ENCODE peak calls at places on chromosomes 3 and 15, in eight cellular contexts. X, J, G, Y, A, Q, S and K are unnamed samples.

GRCh38 chr15:31857194-31857593 is 173.1 kb upstream of the CHRNA7 start:
- DNase-seq in X (no peak), J (no peak), G (no peak), Y (no peak), A (no peak), Q (no peak), S (no peak), K (no peak)

GRCh38 chr3:1700650-1701049 is 398.0 kb upstream of the CNTN4 start:
- DNase-seq in X (no peak), J (no peak), G (no peak), Y (peak; percentile 0), A (no peak), Q (no peak), S (no peak), K (no peak)

GRCh38 chr15:68589783-68590710 is 11.3 kb downstream of the CORO2B start:
- DNase-seq in X (no peak), J (no peak), G (no peak), Y (no peak), A (no peak), Q (no peak), S (no peak), K (no peak)

GRCh38 chr15:74482661-74483060 is 21.7 kb upstream of the UBL7 start:
- DNase-seq in X (no peak), J (no peak), G (no peak), Y (no peak), A (no peak), Q (no peak), S (no peak), K (no peak)

GRCh38 chr15:69668963-69669362 is 216.3 kb downstream of the RPLP1 start:
- DNase-seq in X (no peak), J (no peak), G (no peak), Y (no peak), A (no peak), Q (no peak), S (peak; percentile 91), K (no peak)

GRCh38 chr3:18847583-18848197 is 300.6 kb upstream of the KCNH8 start:
- DNase-seq in X (no peak), J (no peak), G (no peak), Y (no peak), A (no peak), Q (no peak), S (peak; percentile 43), K (no peak)

GRCh38 chr3:47716656-47717055 is 65.0 kb downstream of the SMARCC1 start:
- DNase-seq in X (no peak), J (no peak), G (no peak), Y (no peak), A (no peak), Q (no peak), S (no peak), K (no peak)

GRCh38 chr3:197443506-197443905 is 112.3 kb downstream of the BDH1 start:
- DNase-seq in X (no peak), J (no peak), G (no peak), Y (no peak), A (no peak), Q (no peak), S (no peak), K (no peak)

GRCh38 chr15:22944651-22945050 is 35.5 kb downstream of the CYFIP1 start:
- DNase-seq in X (no peak), J (peak; percentile 94), G (no peak), Y (no peak), A (no peak), Q (peak; percentile 80), S (no peak), K (peak; percentile 70)

GRCh38 chr3:23739536-23739935 is 66.2 kb upstream of the UBE2E1 start:
- DNase-seq in X (no peak), J (no peak), G (no peak), Y (no peak), A (no peak), Q (no peak), S (no peak), K (no peak)

GRCh38 chr3:71360694-71361093 is 222.8 kb downstream of the FOXP1 start:
- DNase-seq in X (no peak), J (no peak), G (no peak), Y (no peak), A (no peak), Q (no peak), S (no peak), K (no peak)

GRCh38 chr3:65335587-65335986 is 647.8 kb upstream of the ADAMTS9 start:
- DNase-seq in X (no peak), J (no peak), G (no peak), Y (no peak), A (no peak), Q (no peak), S (no peak), K (no peak)

GRCh38 chr3:124281453-124282316 is 289.8 kb upstream of the ROPN1 start:
- DNase-seq in X (no peak), J (peak; percentile 62), G (no peak), Y (no peak), A (no peak), Q (no peak), S (peak; percentile 33), K (no peak)

GRCh38 chr3:170178631-170179030 is 2.9 kb downstream of the PHC3 start:
- DNase-seq in X (peak; percentile 42), J (no peak), G (no peak), Y (no peak), A (no peak), Q (no peak), S (peak; percentile 40), K (no peak)

GRCh38 chr15:44136991-44137477 is 58.0 kb downstream of the FRMD5 start:
- DNase-seq in X (no peak), J (no peak), G (no peak), Y (no peak), A (no peak), Q (no peak), S (no peak), K (no peak)

GRCh38 chr3:49313902-49314676 is 25.8 kb downstream of the USP4 start:
- DNase-seq in X (no peak), J (no peak), G (no peak), Y (no peak), A (no peak), Q (no peak), S (no peak), K (no peak)

GRCh38 chr15:44034933-44035624 is 160.0 kb downstream of the FRMD5 start:
- DNase-seq in X (no peak), J (no peak), G (no peak), Y (peak; percentile 72), A (no peak), Q (no peak), S (peak; percentile 59), K (no peak)

GRCh38 chr15:89401636-89402252 is 67.1 kb upstream of the POLG start:
- DNase-seq in X (no peak), J (no peak), G (no peak), Y (peak; percentile 58), A (no peak), Q (no peak), S (peak; percentile 60), K (no peak)

GRCh38 chr3:112980080-112980479 is 5.2 kb upstream of the CD200R1 start:
- DNase-seq in X (no peak), J (no peak), G (no peak), Y (no peak), A (no peak), Q (no peak), S (no peak), K (no peak)

GRCh38 chr3:195905970-195906864 is 2.1 kb downstream of the TNK2 start:
- DNase-seq in X (no peak), J (peak; percentile 68), G (no peak), Y (no peak), A (no peak), Q (peak; percentile 44), S (peak; percentile 75), K (peak; percentile 58)

GRCh38 chr3:174116421-174116820 is 718.9 kb downstream of the NLGN1 start:
- DNase-seq in X (no peak), J (no peak), G (no peak), Y (peak; percentile 10), A (no peak), Q (no peak), S (no peak), K (no peak)

GRCh38 chr3:67490658-67491057 is 163.8 kb downstream of the SUCLG2 start:
- DNase-seq in X (no peak), J (no peak), G (no peak), Y (no peak), A (no peak), Q (no peak), S (no peak), K (no peak)

GRCh38 chr3:71095511-71096305 is 487.8 kb downstream of the FOXP1 start:
- DNase-seq in X (no peak), J (no peak), G (no peak), Y (no peak), A (no peak), Q (no peak), S (no peak), K (no peak)

GRCh38 chr3:136070953-136071949 is 105.7 kb downstream of the PPP2R3A start:
- DNase-seq in X (no peak), J (peak; percentile 31), G (peak; percentile 54), Y (peak; percentile 3), A (no peak), Q (no peak), S (peak; percentile 19), K (no peak)

GRCh38 chr15:81091889-81092558 is 42.0 kb upstream of the CFAP161 start:
- DNase-seq in X (no peak), J (no peak), G (no peak), Y (peak; percentile 71), A (no peak), Q (peak; percentile 79), S (no peak), K (no peak)

GRCh38 chr3:33061782-33062181 is 35.2 kb downstream of the GLB1 start:
- DNase-seq in X (no peak), J (no peak), G (no peak), Y (no peak), A (peak; percentile 32), Q (no peak), S (no peak), K (no peak)

GRCh38 chr3:71873093-71873611 is 88.2 kb upstream of the PROK2 start:
- DNase-seq in X (no peak), J (no peak), G (no peak), Y (no peak), A (no peak), Q (no peak), S (no peak), K (no peak)

GRCh38 chr15:99845009-99845408 is 111.8 kb upstream of the LYSMD4 start:
- DNase-seq in X (no peak), J (no peak), G (no peak), Y (no peak), A (no peak), Q (no peak), S (no peak), K (no peak)

GRCh38 chr3:98027084-98027445 is 8.1 kb downstream of the GABRR3 start:
- DNase-seq in X (no peak), J (peak; percentile 29), G (no peak), Y (no peak), A (no peak), Q (no peak), S (no peak), K (no peak)

GRCh38 chr3:160449660-160450598 is at the start of gene TRIM59:
- DNase-seq in X (peak; percentile 94), J (no peak), G (peak; percentile 98), Y (peak; percentile 92), A (peak; percentile 94), Q (peak; percentile 95), S (peak; percentile 100), K (peak; percentile 89)

GRCh38 chr3:17730318-17730967 is 12.0 kb downstream of the TBC1D5 start:
- DNase-seq in X (no peak), J (peak; percentile 73), G (no peak), Y (peak; percentile 68), A (no peak), Q (peak; percentile 19), S (no peak), K (no peak)

GRCh38 chr3:59593380-59593779 is 543.6 kb upstream of the CFAP20DC start:
- DNase-seq in X (no peak), J (no peak), G (no peak), Y (no peak), A (no peak), Q (no peak), S (no peak), K (no peak)